ENCODE peak calls at places on chromosome 20, in eight cellular contexts. One of them, this sample, is unnamed.

GRCh38 chr20:41615110-41615509 is 3.1 kb downstream of the CHD6 start:
- DNase-seq in HTR-8/SVneo: no peak
- DNase-seq in occipital lobe: no peak
- DNase-seq in GM04504: no peak
- DNase-seq in astrocyte of the spinal cord: no peak
- DNase-seq in mucosa of descending colon: no peak
- DNase-seq in NCI-H1417: no peak
- DNase-seq in Caco-2: no peak
- DNase-seq in this sample: no peak

GRCh38 chr20:4942336-4942735 is 59.0 kb downstream of the SLC23A2 start:
- DNase-seq in astrocyte of the spinal cord: no peak
- DNase-seq in GM04504: peak; percentile 62
- DNase-seq in occipital lobe: no peak
- DNase-seq in mucosa of descending colon: no peak
- DNase-seq in Caco-2: no peak
- DNase-seq in HTR-8/SVneo: no peak
- DNase-seq in NCI-H1417: no peak
- DNase-seq in this sample: no peak

GRCh38 chr20:58718729-58719128 is 26.1 kb downstream of the NPEPL1 start:
- DNase-seq in astrocyte of the spinal cord: no peak
- DNase-seq in occipital lobe: no peak
- DNase-seq in GM04504: no peak
- DNase-seq in mucosa of descending colon: no peak
- DNase-seq in HTR-8/SVneo: no peak
- DNase-seq in NCI-H1417: no peak
- DNase-seq in Caco-2: no peak
- DNase-seq in this sample: no peak

GRCh38 chr20:47126374-47126705 is 230.2 kb downstream of the ZMYND8 start:
- DNase-seq in NCI-H1417: no peak
- DNase-seq in Caco-2: no peak
- DNase-seq in occipital lobe: no peak
- DNase-seq in HTR-8/SVneo: no peak
- DNase-seq in GM04504: no peak
- DNase-seq in mucosa of descending colon: no peak
- DNase-seq in astrocyte of the spinal cord: peak; percentile 10
- DNase-seq in this sample: no peak

GRCh38 chr20:53654932-53655674 is 61.5 kb upstream of the ZNF217 start:
- DNase-seq in GM04504: no peak
- DNase-seq in mucosa of descending colon: no peak
- DNase-seq in occipital lobe: no peak
- DNase-seq in NCI-H1417: no peak
- DNase-seq in HTR-8/SVneo: no peak
- DNase-seq in astrocyte of the spinal cord: no peak
- DNase-seq in Caco-2: no peak
- DNase-seq in this sample: no peak

GRCh38 chr20:1894471-1894950 is 696 bp upstream of the SIRPA start:
- DNase-seq in astrocyte of the spinal cord: peak; percentile 72
- DNase-seq in HTR-8/SVneo: peak; percentile 37
- DNase-seq in occipital lobe: peak; percentile 58
- DNase-seq in NCI-H1417: peak; percentile 85
- DNase-seq in mucosa of descending colon: peak; percentile 76
- DNase-seq in GM04504: peak; percentile 55
- DNase-seq in Caco-2: peak; percentile 83
- DNase-seq in this sample: no peak

GRCh38 chr20:38209054-38209675 is 44.1 kb upstream of the TGM2 start:
- DNase-seq in occipital lobe: no peak
- DNase-seq in NCI-H1417: no peak
- DNase-seq in mucosa of descending colon: no peak
- DNase-seq in astrocyte of the spinal cord: no peak
- DNase-seq in GM04504: no peak
- DNase-seq in Caco-2: no peak
- DNase-seq in HTR-8/SVneo: no peak
- DNase-seq in this sample: no peak

GRCh38 chr20:59781236-59781635 is 152.2 kb downstream of the SYCP2 start:
- DNase-seq in NCI-H1417: no peak
- DNase-seq in GM04504: no peak
- DNase-seq in astrocyte of the spinal cord: no peak
- DNase-seq in HTR-8/SVneo: no peak
- DNase-seq in occipital lobe: no peak
- DNase-seq in mucosa of descending colon: no peak
- DNase-seq in Caco-2: no peak
- DNase-seq in this sample: no peak

GRCh38 chr20:22575087-22575721 is 9.2 kb downstream of the FOXA2 start:
- DNase-seq in NCI-H1417: peak; percentile 91
- DNase-seq in astrocyte of the spinal cord: no peak
- DNase-seq in GM04504: no peak
- DNase-seq in mucosa of descending colon: no peak
- DNase-seq in occipital lobe: no peak
- DNase-seq in Caco-2: no peak
- DNase-seq in HTR-8/SVneo: no peak
- DNase-seq in this sample: no peak

GRCh38 chr20:44698351-44698750 is 16.8 kb upstream of the CCN5 start:
- DNase-seq in mucosa of descending colon: no peak
- DNase-seq in Caco-2: no peak
- DNase-seq in HTR-8/SVneo: no peak
- DNase-seq in NCI-H1417: no peak
- DNase-seq in occipital lobe: no peak
- DNase-seq in GM04504: no peak
- DNase-seq in astrocyte of the spinal cord: no peak
- DNase-seq in this sample: no peak

GRCh38 chr20:35093245-35093884 is 758 bp upstream of the TRPC4AP start:
- DNase-seq in Caco-2: peak; percentile 32
- DNase-seq in astrocyte of the spinal cord: peak; percentile 82
- DNase-seq in occipital lobe: no peak
- DNase-seq in NCI-H1417: peak; percentile 79
- DNase-seq in mucosa of descending colon: no peak
- DNase-seq in GM04504: peak; percentile 61
- DNase-seq in HTR-8/SVneo: peak; percentile 54
- DNase-seq in this sample: no peak

GRCh38 chr20:8434326-8434876 is 302.3 kb downstream of the PLCB1 start:
- DNase-seq in NCI-H1417: no peak
- DNase-seq in HTR-8/SVneo: no peak
- DNase-seq in Caco-2: no peak
- DNase-seq in GM04504: no peak
- DNase-seq in astrocyte of the spinal cord: no peak
- DNase-seq in occipital lobe: no peak
- DNase-seq in mucosa of descending colon: no peak
- DNase-seq in this sample: no peak

GRCh38 chr20:24637941-24638340 is 168.5 kb downstream of the SYNDIG1 start:
- DNase-seq in mucosa of descending colon: no peak
- DNase-seq in occipital lobe: no peak
- DNase-seq in NCI-H1417: no peak
- DNase-seq in GM04504: no peak
- DNase-seq in astrocyte of the spinal cord: no peak
- DNase-seq in Caco-2: no peak
- DNase-seq in HTR-8/SVneo: no peak
- DNase-seq in this sample: no peak

GRCh38 chr20:50295762-50296449 is 105.3 kb downstream of the CEBPB start:
- DNase-seq in occipital lobe: no peak
- DNase-seq in mucosa of descending colon: peak; percentile 33
- DNase-seq in HTR-8/SVneo: no peak
- DNase-seq in NCI-H1417: peak; percentile 83
- DNase-seq in Caco-2: no peak
- DNase-seq in GM04504: no peak
- DNase-seq in astrocyte of the spinal cord: no peak
- DNase-seq in this sample: no peak

GRCh38 chr20:47859255-47859654 is 74.0 kb upstream of the SULF2 start:
- DNase-seq in HTR-8/SVneo: no peak
- DNase-seq in mucosa of descending colon: no peak
- DNase-seq in Caco-2: no peak
- DNase-seq in occipital lobe: no peak
- DNase-seq in GM04504: no peak
- DNase-seq in NCI-H1417: no peak
- DNase-seq in astrocyte of the spinal cord: no peak
- DNase-seq in this sample: no peak

GRCh38 chr20:48786916-48787676 is 40.7 kb downstream of the PREX1 start:
- DNase-seq in NCI-H1417: no peak
- DNase-seq in astrocyte of the spinal cord: no peak
- DNase-seq in GM04504: no peak
- DNase-seq in HTR-8/SVneo: no peak
- DNase-seq in mucosa of descending colon: no peak
- DNase-seq in Caco-2: no peak
- DNase-seq in occipital lobe: no peak
- DNase-seq in this sample: no peak

GRCh38 chr20:48653706-48654051 is 174.1 kb downstream of the PREX1 start:
- DNase-seq in occipital lobe: no peak
- DNase-seq in mucosa of descending colon: no peak
- DNase-seq in NCI-H1417: no peak
- DNase-seq in Caco-2: no peak
- DNase-seq in astrocyte of the spinal cord: no peak
- DNase-seq in GM04504: no peak
- DNase-seq in HTR-8/SVneo: no peak
- DNase-seq in this sample: no peak

GRCh38 chr20:4156411-4156810 is 141.1 kb upstream of the RNF24 start:
- DNase-seq in GM04504: no peak
- DNase-seq in astrocyte of the spinal cord: no peak
- DNase-seq in HTR-8/SVneo: no peak
- DNase-seq in NCI-H1417: no peak
- DNase-seq in mucosa of descending colon: peak; percentile 70
- DNase-seq in Caco-2: no peak
- DNase-seq in occipital lobe: no peak
- DNase-seq in this sample: no peak

GRCh38 chr20:33061626-33062025 is 7.9 kb downstream of the BPIFB3 start:
- DNase-seq in GM04504: no peak
- DNase-seq in astrocyte of the spinal cord: no peak
- DNase-seq in mucosa of descending colon: no peak
- DNase-seq in HTR-8/SVneo: no peak
- DNase-seq in NCI-H1417: no peak
- DNase-seq in occipital lobe: no peak
- DNase-seq in Caco-2: no peak
- DNase-seq in this sample: no peak

GRCh38 chr20:43994486-43995100 is 79.9 kb downstream of the TOX2 start:
- DNase-seq in GM04504: no peak
- DNase-seq in mucosa of descending colon: no peak
- DNase-seq in HTR-8/SVneo: peak; percentile 53
- DNase-seq in occipital lobe: no peak
- DNase-seq in Caco-2: no peak
- DNase-seq in NCI-H1417: no peak
- DNase-seq in astrocyte of the spinal cord: peak; percentile 17
- DNase-seq in this sample: no peak

GRCh38 chr20:41738584-41739193 is 120.5 kb upstream of the CHD6 start:
- DNase-seq in astrocyte of the spinal cord: peak; percentile 44
- DNase-seq in GM04504: no peak
- DNase-seq in mucosa of descending colon: peak; percentile 55
- DNase-seq in occipital lobe: peak; percentile 5
- DNase-seq in HTR-8/SVneo: peak; percentile 74
- DNase-seq in Caco-2: peak; percentile 82
- DNase-seq in NCI-H1417: peak; percentile 86
- DNase-seq in this sample: peak; percentile 11

GRCh38 chr20:50921055-50921454 is 10.2 kb downstream of the ADNP start:
- DNase-seq in mucosa of descending colon: no peak
- DNase-seq in NCI-H1417: no peak
- DNase-seq in HTR-8/SVneo: no peak
- DNase-seq in astrocyte of the spinal cord: no peak
- DNase-seq in Caco-2: no peak
- DNase-seq in GM04504: no peak
- DNase-seq in occipital lobe: no peak
- DNase-seq in this sample: no peak

GRCh38 chr20:45487231-45487635 is 17.7 kb downstream of the WFDC2 start:
- DNase-seq in mucosa of descending colon: no peak
- DNase-seq in HTR-8/SVneo: no peak
- DNase-seq in GM04504: no peak
- DNase-seq in Caco-2: peak; percentile 43
- DNase-seq in occipital lobe: no peak
- DNase-seq in astrocyte of the spinal cord: no peak
- DNase-seq in NCI-H1417: no peak
- DNase-seq in this sample: no peak

GRCh38 chr20:37142708-37143107 is 36.4 kb upstream of the RPN2 start:
- DNase-seq in GM04504: peak; percentile 28
- DNase-seq in astrocyte of the spinal cord: no peak
- DNase-seq in Caco-2: no peak
- DNase-seq in HTR-8/SVneo: peak; percentile 60
- DNase-seq in NCI-H1417: no peak
- DNase-seq in occipital lobe: no peak
- DNase-seq in mucosa of descending colon: no peak
- DNase-seq in this sample: no peak

GRCh38 chr20:50187403-50188051 is 3.1 kb upstream of the CEBPB start:
- DNase-seq in mucosa of descending colon: peak; percentile 56
- DNase-seq in occipital lobe: no peak
- DNase-seq in NCI-H1417: no peak
- DNase-seq in HTR-8/SVneo: no peak
- DNase-seq in GM04504: no peak
- DNase-seq in astrocyte of the spinal cord: peak; percentile 75
- DNase-seq in Caco-2: peak; percentile 82
- DNase-seq in this sample: no peak

GRCh38 chr20:48733296-48733790 is 94.5 kb downstream of the PREX1 start:
- DNase-seq in occipital lobe: no peak
- DNase-seq in NCI-H1417: no peak
- DNase-seq in GM04504: no peak
- DNase-seq in Caco-2: no peak
- DNase-seq in mucosa of descending colon: no peak
- DNase-seq in HTR-8/SVneo: peak; percentile 54
- DNase-seq in astrocyte of the spinal cord: peak; percentile 34
- DNase-seq in this sample: no peak

GRCh38 chr20:38296433-38296832 is 7.5 kb upstream of the BPI start:
- DNase-seq in astrocyte of the spinal cord: no peak
- DNase-seq in occipital lobe: no peak
- DNase-seq in Caco-2: no peak
- DNase-seq in HTR-8/SVneo: no peak
- DNase-seq in NCI-H1417: no peak
- DNase-seq in mucosa of descending colon: no peak
- DNase-seq in GM04504: no peak
- DNase-seq in this sample: no peak

GRCh38 chr20:12201289-12201991 is 283.7 kb downstream of the BTBD3 start:
- DNase-seq in astrocyte of the spinal cord: peak; percentile 15
- DNase-seq in NCI-H1417: no peak
- DNase-seq in HTR-8/SVneo: no peak
- DNase-seq in Caco-2: no peak
- DNase-seq in mucosa of descending colon: no peak
- DNase-seq in occipital lobe: no peak
- DNase-seq in GM04504: no peak
- DNase-seq in this sample: no peak

This sample was measured in memory B cell.